ENCODE peak calls at places on chromosomes 11 and 22, in ten cellular contexts. I is GM23338; P is ovary; E is IMR-90; K is activated CD8-positive, alpha-beta T cell treated with anti-CD3 and anti-CD28 coated beads for 36 hours; A is pancreas; R is fibroblast of the aortic adventitia; Z is GM20000; S is MCF 10A; Y is adrenal gland. N is an unnamed sample.

GRCh38 chr11:93279911-93280347 is 50.6 kb upstream of the DEUP1 start:
- DNase-seq in P (no peak), S (no peak), I (no peak), R (no peak), Y (no peak), K (no peak), A (no peak), E (no peak), Z (peak; percentile 16), N (no peak)

GRCh38 chr11:13367115-13367514 is 89.5 kb downstream of the BMAL1 start:
- DNase-seq in E (no peak), R (no peak), Z (no peak), S (no peak), Y (no peak), A (no peak), I (no peak), P (no peak), K (no peak), N (no peak)

GRCh38 chr11:46402957-46403902 is 11.7 kb upstream of the CHRM4 start:
- DNase-seq in I (no peak), K (no peak), Y (no peak), Z (no peak), A (no peak), S (no peak), P (no peak), E (no peak), R (no peak), N (no peak)

GRCh38 chr11:1935156-1936071 is 11.7 kb upstream of the MRPL23 start:
- DNase-seq in S (no peak), Y (no peak), P (no peak), A (no peak), R (no peak), K (no peak), I (no peak), E (no peak), Z (peak; percentile 20), N (no peak)

GRCh38 chr22:30825711-30826505 is 131.2 kb downstream of the OSBP2 start:
- DNase-seq in A (no peak), Y (no peak), K (no peak), P (no peak), Z (peak; percentile 9), R (no peak), E (no peak), S (no peak), I (no peak), N (no peak)

GRCh38 chr11:13268791-13269190 is 8.8 kb upstream of the BMAL1 start:
- DNase-seq in Y (no peak), S (peak; percentile 30), K (no peak), A (no peak), I (no peak), P (no peak), R (no peak), Z (no peak), E (no peak), N (no peak)

GRCh38 chr22:48824673-48825651 is 1002.7 kb downstream of the BRD1 start:
- DNase-seq in K (peak; percentile 36), A (no peak), E (no peak), R (no peak), S (no peak), I (no peak), P (no peak), Y (no peak), Z (no peak), N (peak; percentile 32)

GRCh38 chr22:50526849-50527801 is 1.7 kb upstream of the SCO2 start:
- DNase-seq in P (no peak), S (peak; percentile 29), Z (peak; percentile 85), E (no peak), I (peak; percentile 67), Y (peak; percentile 51), K (peak; percentile 71), R (peak; percentile 43), A (no peak), N (no peak)

GRCh38 chr11:107719062-107719461 is 7.2 kb upstream of the SLN start:
- DNase-seq in Z (no peak), P (no peak), S (no peak), E (no peak), A (peak; percentile 54), Y (no peak), R (no peak), K (no peak), I (no peak), N (no peak)

GRCh38 chr11:69912911-69913451 is 93.8 kb upstream of the FGF3 start:
- DNase-seq in Z (no peak), I (peak; percentile 51), P (peak; percentile 19), R (peak; percentile 15), K (peak; percentile 35), Y (peak; percentile 25), A (no peak), E (peak; percentile 20), S (peak; percentile 23), N (no peak)

GRCh38 chr11:130897262-130898182 is 18.8 kb downstream of the SNX19 start:
- DNase-seq in S (peak; percentile 94), Z (no peak), I (no peak), E (peak; percentile 99), Y (peak; percentile 89), R (peak; percentile 98), A (peak; percentile 63), P (peak; percentile 88), K (no peak), N (no peak)

GRCh38 chr11:43905788-43906187 is 25.2 kb downstream of the ALKBH3 start:
- DNase-seq in A (no peak), R (peak; percentile 71), S (no peak), Z (no peak), K (no peak), Y (peak; percentile 50), P (no peak), I (no peak), E (peak; percentile 17), N (no peak)

GRCh38 chr11:88683024-88683423 is 345.5 kb upstream of the CTSC start:
- DNase-seq in R (no peak), I (no peak), S (no peak), Z (no peak), A (no peak), K (no peak), Y (no peak), P (no peak), E (no peak), N (no peak)

GRCh38 chr11:82978422-82979099 is 77.0 kb downstream of the DDIAS start:
- DNase-seq in Z (no peak), S (peak; percentile 60), R (peak; percentile 69), Y (no peak), K (peak; percentile 31), E (peak; percentile 90), P (no peak), A (no peak), I (no peak), N (no peak)

GRCh38 chr11:86122773-86123172 is 53.9 kb upstream of the PICALM start:
- DNase-seq in A (no peak), P (no peak), R (no peak), Y (no peak), Z (no peak), I (no peak), S (no peak), K (no peak), E (no peak), N (no peak)

GRCh38 chr11:68042219-68043028 is 3.6 kb downstream of the TCIRG1 start:
- DNase-seq in Z (no peak), A (peak; percentile 28), R (no peak), I (no peak), P (no peak), E (no peak), S (no peak), K (no peak), Y (peak; percentile 46), N (no peak)

DNA sequence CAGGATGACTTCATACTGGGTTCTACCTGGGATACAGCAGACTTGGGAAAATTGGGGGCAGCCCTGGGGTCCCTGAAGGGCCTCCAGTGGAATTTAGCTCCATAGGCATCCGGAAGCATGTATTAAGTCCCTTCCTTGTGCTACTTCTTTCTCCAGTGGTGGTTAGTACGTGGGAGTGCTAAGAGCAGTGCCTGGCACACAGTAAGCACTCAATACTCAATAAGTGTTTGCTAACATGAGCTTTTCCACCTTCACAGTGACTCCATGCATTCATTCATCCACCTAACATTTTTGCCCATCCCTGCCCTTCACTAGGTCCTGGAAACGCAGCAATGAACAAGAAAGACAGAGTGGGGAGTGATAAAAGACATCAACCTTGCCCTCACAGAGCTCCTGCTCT is 120.5 kb downstream of the MN1 start:
- DNase-seq in R (no peak), A (no peak), E (no peak), I (no peak), S (no peak), P (no peak), Y (no peak), K (no peak), Z (no peak), N (no peak)
- TF ChIP-seq CTCF in R (no peak), A (no peak), E (no peak), I (no peak), S (no peak), P (no peak), Y (no peak), K (no peak), Z (no peak), N (no peak)

DNA sequence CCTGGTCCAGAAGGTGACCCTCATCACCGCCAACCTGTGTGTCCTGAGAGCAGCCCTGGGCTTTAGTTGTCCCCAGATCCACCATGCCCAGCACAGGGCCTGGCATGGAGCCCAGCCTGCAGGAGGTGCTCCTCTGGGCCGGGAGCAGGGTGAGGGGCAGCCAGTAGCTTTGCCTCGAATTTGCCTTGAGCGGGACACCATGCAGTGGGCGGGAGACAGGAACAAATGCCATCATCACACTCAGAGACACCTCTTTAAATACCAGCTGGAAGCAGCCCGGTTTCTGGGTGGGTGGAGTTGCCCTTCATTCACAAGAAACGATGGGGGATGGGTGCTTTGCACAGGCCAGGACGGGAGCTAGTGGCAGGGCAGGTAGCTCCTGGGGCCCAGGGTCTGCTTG is 19.3 kb downstream of the FLRT1 start:
- DNase-seq in S (no peak), K (no peak), E (no peak), Y (no peak), R (no peak), I (no peak), P (no peak), A (no peak), Z (no peak), N (peak; percentile 66)
- TF ChIP-seq CTCF in S (no peak), K (no peak), E (no peak), Y (no peak), R (no peak), I (no peak), P (no peak), A (no peak), Z (no peak), N (no peak)

GRCh38 chr11:128886401-128887119 is 4.6 kb upstream of the KCNJ5 start:
- DNase-seq in Y (peak; percentile 57), E (no peak), R (no peak), I (peak; percentile 53), A (peak; percentile 75), S (peak; percentile 56), Z (no peak), K (peak; percentile 37), P (no peak), N (no peak)
- TF ChIP-seq CTCF in Y (peak; percentile 13), E (peak; percentile 21), R (no peak), I (peak; percentile 61), A (no peak), S (peak; percentile 32), Z (no peak), K (no peak), P (no peak), N (no peak)

DNA sequence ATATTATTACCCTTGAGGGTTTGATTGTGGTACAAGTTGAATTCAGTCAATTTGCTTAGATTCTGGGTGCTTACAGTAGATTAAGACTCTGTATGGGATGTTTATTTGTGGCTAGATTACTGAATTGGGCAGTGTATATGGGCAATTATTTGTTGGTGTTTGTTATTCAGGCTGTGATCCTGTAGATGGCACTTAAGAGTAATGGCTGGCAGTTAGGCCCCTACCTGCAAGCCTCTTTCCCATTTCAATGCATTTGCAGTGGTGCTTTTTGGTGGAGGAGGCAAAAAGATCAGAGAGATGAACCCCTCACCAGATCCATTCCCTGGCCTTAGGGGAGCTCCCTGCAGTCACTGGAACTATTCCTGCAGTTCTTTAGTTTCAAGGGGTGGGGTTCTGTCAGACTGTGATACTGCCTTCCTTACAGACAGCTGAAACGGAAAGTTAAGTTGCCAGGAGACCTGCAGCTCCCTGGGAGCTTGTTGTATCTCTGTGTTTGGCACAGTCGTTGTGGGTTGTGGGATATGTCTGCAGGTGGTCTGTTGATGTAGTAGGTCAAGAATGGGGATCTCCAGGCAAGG is 199.5 kb downstream of the AASDHPPT start:
- DNase-seq in R (peak; percentile 35), A (no peak), S (peak; percentile 29), K (no peak), P (no peak), E (peak; percentile 4), Z (no peak), Y (no peak), I (peak; percentile 56), N (no peak)
- TF ChIP-seq CTCF in R (peak; percentile 45), A (no peak), S (peak; percentile 40), K (no peak), P (no peak), E (peak; percentile 35), Z (no peak), Y (no peak), I (peak; percentile 76), N (no peak)